ENCODE peak calls at places on chromosomes 5 and 9, in six cellular contexts. M, Z, E, L, B and D are unnamed samples.

GRCh38 chr5:169302491-169303118 is 1.7 kb upstream of the SLIT3 start:
- DNase-seq in M (peak; percentile 95), Z (peak; percentile 88), E (peak; percentile 11), L (peak; percentile 86), B (peak; percentile 85), D (peak; percentile 31)

GRCh38 chr9:132977626-132978450 is 656 bp upstream of the GFI1B start:
- DNase-seq in M (peak; percentile 76), Z (peak; percentile 84), E (no peak), L (no peak), B (peak; percentile 33), D (no peak)

GRCh38 chr5:172102913-172103629 is 85.0 kb downstream of the STK10 start:
- DNase-seq in M (peak; percentile 97), Z (peak; percentile 77), E (no peak), L (peak; percentile 88), B (peak; percentile 90), D (peak; percentile 88)

GRCh38 chr9:6598249-6598725 is 47.2 kb downstream of the GLDC start:
- DNase-seq in M (no peak), Z (no peak), E (no peak), L (no peak), B (peak; percentile 42), D (no peak)

GRCh38 chr5:124812771-124813358 is 66.4 kb upstream of the ZNF608 start:
- DNase-seq in M (no peak), Z (no peak), E (no peak), L (no peak), B (no peak), D (no peak)

GRCh38 chr9:76667521-76667957 is 96.7 kb upstream of the PCA3 start:
- DNase-seq in M (peak; percentile 70), Z (no peak), E (no peak), L (no peak), B (peak; percentile 39), D (no peak)

GRCh38 chr5:124025306-124025705 is 513.3 kb downstream of the CSNK1G3 start:
- DNase-seq in M (no peak), Z (peak; percentile 53), E (no peak), L (no peak), B (no peak), D (no peak)

GRCh38 chr5:181221792-181222629 is 1.1 kb upstream of the TRIM41 start:
- DNase-seq in M (peak; percentile 97), Z (peak; percentile 92), E (peak; percentile 92), L (peak; percentile 97), B (peak; percentile 93), D (peak; percentile 91)

GRCh38 chr5:97097348-97098220 is 44.8 kb downstream of the LIX1 start:
- DNase-seq in M (no peak), Z (peak; percentile 39), E (no peak), L (no peak), B (no peak), D (no peak)

GRCh38 chr5:141757402-141757801 is 75.4 kb upstream of the ARAP3 start:
- DNase-seq in M (peak; percentile 35), Z (peak; percentile 78), E (no peak), L (no peak), B (peak; percentile 29), D (no peak)

GRCh38 chr5:80227979-80228596 is 27.8 kb downstream of the SERINC5 start:
- DNase-seq in M (no peak), Z (no peak), E (no peak), L (no peak), B (no peak), D (no peak)

GRCh38 chr5:65334077-65334476 is 147.6 kb downstream of the ADAMTS6 start:
- DNase-seq in M (no peak), Z (peak; percentile 11), E (no peak), L (no peak), B (no peak), D (no peak)

GRCh38 chr5:73236541-73237128 is 63.6 kb downstream of the TMEM174 start:
- DNase-seq in M (no peak), Z (no peak), E (no peak), L (no peak), B (no peak), D (no peak)

GRCh38 chr5:1792842-1793266 is 6.8 kb downstream of the MRPL36 start:
- DNase-seq in M (peak; percentile 84), Z (no peak), E (peak; percentile 54), L (no peak), B (peak; percentile 84), D (peak; percentile 76)
- H3K4me3 ChIP-seq in M (no peak overlapping the region), Z (no peak overlapping the region), E (no peak overlapping the region), L (no peak overlapping the region), B (no peak overlapping the region), D (no peak overlapping the region)

GRCh38 chr5:59390074-59390659 is 503.4 kb downstream of the PDE4D start:
- DNase-seq in M (peak; percentile 64), Z (peak; percentile 56), E (no peak), L (no peak), B (peak; percentile 57), D (no peak)
- TF ChIP-seq CTCF in M (peak; percentile 41), Z (peak; percentile 91), E (peak; percentile 3), L (peak; percentile 31), B (peak; percentile 32), D (peak; percentile 26)

GRCh38 chr5:111511174-111512025 is 935 bp downstream of the STARD4 start:
- DNase-seq in M (peak; percentile 51), Z (peak; percentile 17), E (no peak), L (no peak), B (peak; percentile 34), D (no peak)

GRCh38 chr5:111512026-111512405 is 319 bp downstream of the STARD4 start:
- DNase-seq in M (peak; percentile 60), Z (peak; percentile 79), E (no peak), L (peak; percentile 75), B (peak; percentile 47), D (no peak)

GRCh38 chr5:111507276-111507675 is 5.1 kb downstream of the STARD4 start:
- DNase-seq in M (no peak), Z (no peak), E (no peak), L (no peak), B (no peak), D (no peak)

GRCh38 chr5:111512406-111513174 is at the start of gene STARD4:
- DNase-seq in M (peak; percentile 99), Z (peak; percentile 96), E (peak; percentile 67), L (peak; percentile 98), B (peak; percentile 97), D (peak; percentile 80)

GRCh38 chr5:111509119-111509518 is 3.2 kb downstream of the STARD4 start:
- DNase-seq in M (no peak), Z (no peak), E (no peak), L (no peak), B (no peak), D (no peak)
- H3K4me3 ChIP-seq in M (peak overlapping the region; percentile 74), Z (peak overlapping the region; percentile 77), E (no peak overlapping the region), L (no peak overlapping the region), B (peak overlapping the region; percentile 84), D (no peak overlapping the region)

DNA sequence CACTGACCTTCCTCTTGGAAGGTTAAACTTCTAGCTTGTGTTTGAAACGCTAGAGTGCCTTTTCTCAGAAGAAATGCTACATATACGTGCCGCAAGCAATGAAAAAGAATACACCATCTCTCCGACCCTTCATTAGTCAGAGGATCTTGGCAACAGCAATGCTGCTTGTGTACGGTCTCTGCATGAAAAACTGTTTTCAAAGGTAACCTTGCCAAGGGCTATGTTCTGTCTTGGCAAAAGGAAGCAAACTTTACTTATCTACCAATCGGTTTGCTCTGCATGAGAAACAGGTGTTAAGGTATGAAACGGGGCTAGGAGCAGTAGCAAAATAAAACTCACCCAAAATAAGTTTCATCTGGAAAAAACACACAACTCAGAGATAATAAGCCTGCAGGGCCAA is 297.8 kb downstream of the FBXL17 start:
- DNase-seq in M (no peak), Z (no peak), E (no peak), L (no peak), B (peak; percentile 39), D (no peak)
- TF ChIP-seq CTCF in M (no peak), Z (no peak), E (no peak), L (no peak), B (no peak), D (no peak)

DNA sequence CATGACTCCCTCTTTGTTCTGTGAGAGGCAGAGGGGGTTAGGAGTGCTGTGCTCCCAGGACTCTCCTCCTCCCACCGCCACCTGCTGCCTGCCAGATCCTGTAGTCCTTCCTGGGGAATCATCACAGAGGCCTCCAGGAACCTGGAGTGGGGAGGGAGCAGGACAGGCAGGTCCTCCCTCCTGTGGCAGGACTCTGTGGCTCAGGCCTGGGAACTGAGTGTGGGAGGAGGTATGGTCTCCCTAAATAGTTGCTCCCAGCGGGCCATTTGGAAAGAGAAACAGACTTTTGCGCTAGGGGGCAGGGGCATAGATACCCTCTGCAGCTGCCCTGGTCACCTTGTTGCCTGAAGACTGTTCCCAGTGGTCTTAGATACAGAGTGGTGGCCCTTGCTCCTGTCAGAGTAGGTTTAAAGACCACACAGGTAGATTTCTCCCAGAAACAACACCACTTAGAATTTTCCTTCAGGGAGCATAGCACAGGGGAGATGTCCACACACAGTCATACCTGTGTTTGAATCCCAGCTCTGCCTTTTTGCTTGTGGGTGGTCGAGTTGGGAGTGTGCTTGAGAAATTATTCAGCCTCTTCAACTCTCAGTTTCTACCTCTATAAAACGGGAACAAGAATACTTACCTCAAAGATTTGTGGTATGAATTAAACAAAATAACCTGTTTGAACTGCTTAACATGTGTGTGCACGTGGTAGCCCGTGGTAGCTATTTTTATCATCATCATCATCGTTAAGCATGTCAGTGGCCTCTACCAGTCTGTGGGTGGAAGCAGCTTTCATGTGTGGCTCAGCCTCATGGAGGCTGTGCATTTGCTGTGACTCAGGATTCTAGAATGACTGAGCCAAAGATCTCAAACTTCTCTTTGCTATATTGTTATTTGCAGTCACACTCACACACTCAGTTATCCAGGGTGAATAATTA is 55.8 kb downstream of the SLC22A5 start:
- DNase-seq in M (peak; percentile 93), Z (no peak), E (no peak), L (peak; percentile 68), B (peak; percentile 75), D (peak; percentile 71)
- H3K4me3 ChIP-seq in M (no peak overlapping the region), Z (no peak overlapping the region), E (peak overlapping the region; percentile 36), L (no peak overlapping the region), B (no peak overlapping the region), D (no peak overlapping the region)

GRCh38 chr5:91652678-91653077 is 269.6 kb upstream of the ARRDC3 start:
- DNase-seq in M (no peak), Z (no peak), E (no peak), L (no peak), B (no peak), D (no peak)
- TF ChIP-seq CTCF in M (no peak), Z (no peak), E (no peak), L (no peak), B (no peak), D (no peak)